ENCODE peak calls at places on chromosomes 7 and 10, in eight cellular contexts. One of them, this sample, is unnamed.
A peak's percentile ranks its signal among the peaks of the same experiment; 100 is the strongest.

GRCh38 chr7:46126901-46127300 is 205.8 kb upstream of the IGFBP3 start:
- DNase-seq in fibroblast of the conjunctiva: no peak
- DNase-seq in Peyer's patch: no peak
- DNase-seq in RCC 7860: no peak
- DNase-seq in amniotic epithelial cell: no peak
- DNase-seq in DMS53: no peak
- DNase-seq in GM12865: no peak
- DNase-seq in Right ventricle myocardium superior: no peak
- DNase-seq in this sample: no peak

GRCh38 chr10:47038881-47039557 is 127.8 kb downstream of the PTPN20 start:
- DNase-seq in fibroblast of the conjunctiva: no peak
- DNase-seq in Peyer's patch: peak; percentile 19
- DNase-seq in RCC 7860: no peak
- DNase-seq in amniotic epithelial cell: no peak
- DNase-seq in DMS53: no peak
- DNase-seq in GM12865: no peak
- DNase-seq in Right ventricle myocardium superior: no peak
- DNase-seq in this sample: no peak

GRCh38 chr10:9069136-9069535 is 1014.6 kb downstream of the GATA3 start:
- DNase-seq in fibroblast of the conjunctiva: no peak
- DNase-seq in Peyer's patch: no peak
- DNase-seq in RCC 7860: no peak
- DNase-seq in amniotic epithelial cell: peak; percentile 8
- DNase-seq in DMS53: no peak
- DNase-seq in GM12865: no peak
- DNase-seq in Right ventricle myocardium superior: no peak
- DNase-seq in this sample: no peak

GRCh38 chr7:34133983-34134782 is 228.8 kb downstream of the BMPER start:
- DNase-seq in fibroblast of the conjunctiva: peak; percentile 72
- DNase-seq in Peyer's patch: peak; percentile 47
- DNase-seq in RCC 7860: peak; percentile 47
- DNase-seq in amniotic epithelial cell: peak; percentile 83
- DNase-seq in DMS53: peak; percentile 83
- DNase-seq in GM12865: peak; percentile 42
- DNase-seq in Right ventricle myocardium superior: peak; percentile 64
- DNase-seq in this sample: peak; percentile 34

GRCh38 chr7:116501425-116502167 is 2.1 kb downstream of the CAV2 start:
- DNase-seq in fibroblast of the conjunctiva: no peak
- DNase-seq in Peyer's patch: no peak
- DNase-seq in RCC 7860: peak; percentile 78
- DNase-seq in amniotic epithelial cell: peak; percentile 83
- DNase-seq in DMS53: no peak
- DNase-seq in GM12865: no peak
- DNase-seq in Right ventricle myocardium superior: no peak
- DNase-seq in this sample: no peak

GRCh38 chr7:71021049-71021448 is 110.9 kb upstream of the GALNT17 start:
- DNase-seq in fibroblast of the conjunctiva: no peak
- DNase-seq in Peyer's patch: no peak
- DNase-seq in RCC 7860: no peak
- DNase-seq in amniotic epithelial cell: no peak
- DNase-seq in DMS53: no peak
- DNase-seq in GM12865: no peak
- DNase-seq in Right ventricle myocardium superior: no peak
- DNase-seq in this sample: no peak

GRCh38 chr7:92736870-92737269 is 99.5 kb downstream of the CDK6 start:
- DNase-seq in fibroblast of the conjunctiva: no peak
- DNase-seq in Peyer's patch: no peak
- DNase-seq in RCC 7860: peak; percentile 2
- DNase-seq in amniotic epithelial cell: no peak
- DNase-seq in DMS53: no peak
- DNase-seq in GM12865: no peak
- DNase-seq in Right ventricle myocardium superior: no peak
- DNase-seq in this sample: no peak

GRCh38 chr10:79394631-79395030 is 47.4 kb downstream of the PPIF start:
- DNase-seq in fibroblast of the conjunctiva: no peak
- DNase-seq in Peyer's patch: no peak
- DNase-seq in RCC 7860: no peak
- DNase-seq in amniotic epithelial cell: no peak
- DNase-seq in DMS53: no peak
- DNase-seq in GM12865: no peak
- DNase-seq in Right ventricle myocardium superior: peak; percentile 21
- DNase-seq in this sample: no peak

GRCh38 chr7:70189776-70190175 is 591.5 kb downstream of the AUTS2 start:
- DNase-seq in fibroblast of the conjunctiva: no peak
- DNase-seq in Peyer's patch: no peak
- DNase-seq in RCC 7860: no peak
- DNase-seq in amniotic epithelial cell: no peak
- DNase-seq in DMS53: no peak
- DNase-seq in GM12865: no peak
- DNase-seq in Right ventricle myocardium superior: no peak
- DNase-seq in this sample: no peak

GRCh38 chr7:68246189-68246633 is 1249.6 kb downstream of the TYW1 start:
- DNase-seq in fibroblast of the conjunctiva: no peak
- DNase-seq in Peyer's patch: no peak
- DNase-seq in RCC 7860: peak; percentile 57
- DNase-seq in amniotic epithelial cell: no peak
- DNase-seq in DMS53: peak; percentile 41
- DNase-seq in GM12865: no peak
- DNase-seq in Right ventricle myocardium superior: no peak
- DNase-seq in this sample: no peak

GRCh38 chr10:17386616-17387075 is 67.7 kb downstream of the ST8SIA6 start:
- DNase-seq in fibroblast of the conjunctiva: peak; percentile 2
- DNase-seq in Peyer's patch: no peak
- DNase-seq in RCC 7860: no peak
- DNase-seq in amniotic epithelial cell: no peak
- DNase-seq in DMS53: peak; percentile 19
- DNase-seq in GM12865: no peak
- DNase-seq in Right ventricle myocardium superior: peak; percentile 61
- DNase-seq in this sample: no peak

GRCh38 chr10:6920072-6921019 is 340.3 kb upstream of the PRKCQ start:
- DNase-seq in fibroblast of the conjunctiva: peak; percentile 29
- DNase-seq in Peyer's patch: peak; percentile 92
- DNase-seq in RCC 7860: no peak
- DNase-seq in amniotic epithelial cell: peak; percentile 47
- DNase-seq in DMS53: peak; percentile 50
- DNase-seq in GM12865: peak; percentile 84
- DNase-seq in Right ventricle myocardium superior: peak; percentile 77
- DNase-seq in this sample: peak; percentile 83

GRCh38 chr10:77163670-77164348 is 473.8 kb downstream of the KCNMA1 start:
- DNase-seq in fibroblast of the conjunctiva: peak; percentile 92
- DNase-seq in Peyer's patch: peak; percentile 78
- DNase-seq in RCC 7860: peak; percentile 96
- DNase-seq in amniotic epithelial cell: peak; percentile 99
- DNase-seq in DMS53: peak; percentile 96
- DNase-seq in GM12865: no peak
- DNase-seq in Right ventricle myocardium superior: no peak
- DNase-seq in this sample: no peak

GRCh38 chr10:69124558-69125121 is 662 bp downstream of the VPS26A start:
- DNase-seq in fibroblast of the conjunctiva: peak; percentile 23
- DNase-seq in Peyer's patch: peak; percentile 81
- DNase-seq in RCC 7860: peak; percentile 73
- DNase-seq in amniotic epithelial cell: peak; percentile 61
- DNase-seq in DMS53: peak; percentile 76
- DNase-seq in GM12865: peak; percentile 71
- DNase-seq in Right ventricle myocardium superior: peak; percentile 67
- DNase-seq in this sample: peak; percentile 64